ENCODE peak calls at places on chromosomes 16 and 17, in seven cellular contexts. One of them, this sample, is unnamed.

GRCh38 chr16:23952128-23953041 is 116.6 kb downstream of the PRKCB start:
- DNase-seq in tibial artery: peak; percentile 29
- DNase-seq in thoracic aorta: no peak
- DNase-seq in neural progenitor cell: peak; percentile 64
- DNase-seq in A549: no peak
- DNase-seq in left ventricle myocardium inferior: no peak
- DNase-seq in heart right ventricle: no peak
- DNase-seq in this sample: no peak

GRCh38 chr16:66342294-66342900 is 24.1 kb upstream of the CDH5 start:
- DNase-seq in thoracic aorta: no peak
- DNase-seq in heart right ventricle: no peak
- DNase-seq in neural progenitor cell: peak; percentile 79
- DNase-seq in tibial artery: no peak
- DNase-seq in left ventricle myocardium inferior: no peak
- DNase-seq in A549: peak; percentile 68
- DNase-seq in this sample: no peak

GRCh38 chr16:67055712-67056487 is 27.0 kb downstream of the CBFB start:
- DNase-seq in neural progenitor cell: no peak
- DNase-seq in A549: peak; percentile 36
- DNase-seq in thoracic aorta: no peak
- DNase-seq in tibial artery: no peak
- DNase-seq in heart right ventricle: no peak
- DNase-seq in left ventricle myocardium inferior: no peak
- DNase-seq in this sample: no peak

GRCh38 chr16:71878911-71879310 is 5.1 kb downstream of the ZNF821 start:
- DNase-seq in left ventricle myocardium inferior: no peak
- DNase-seq in A549: no peak
- DNase-seq in tibial artery: no peak
- DNase-seq in thoracic aorta: no peak
- DNase-seq in neural progenitor cell: no peak
- DNase-seq in heart right ventricle: no peak
- DNase-seq in this sample: no peak

GRCh38 chr16:78609542-78610253 is 510.2 kb downstream of the WWOX start:
- DNase-seq in left ventricle myocardium inferior: no peak
- DNase-seq in thoracic aorta: no peak
- DNase-seq in heart right ventricle: no peak
- DNase-seq in neural progenitor cell: no peak
- DNase-seq in tibial artery: no peak
- DNase-seq in A549: no peak
- DNase-seq in this sample: no peak

GRCh38 chr16:46743232-46743719 is 4.9 kb downstream of the MYLK3 start:
- DNase-seq in A549: no peak
- DNase-seq in heart right ventricle: peak; percentile 43
- DNase-seq in thoracic aorta: no peak
- DNase-seq in left ventricle myocardium inferior: peak; percentile 46
- DNase-seq in tibial artery: peak; percentile 32
- DNase-seq in neural progenitor cell: no peak
- DNase-seq in this sample: no peak

GRCh38 chr16:4508806-4509205 is 29.8 kb downstream of the CDIP1 start:
- DNase-seq in tibial artery: no peak
- DNase-seq in A549: no peak
- DNase-seq in heart right ventricle: no peak
- DNase-seq in thoracic aorta: no peak
- DNase-seq in neural progenitor cell: no peak
- DNase-seq in left ventricle myocardium inferior: no peak
- DNase-seq in this sample: no peak

GRCh38 chr17:9274119-9274445 is 252.8 kb downstream of the NTN1 start:
- DNase-seq in left ventricle myocardium inferior: no peak
- DNase-seq in neural progenitor cell: no peak
- DNase-seq in thoracic aorta: no peak
- DNase-seq in tibial artery: no peak
- DNase-seq in heart right ventricle: no peak
- DNase-seq in A549: no peak
- DNase-seq in this sample: no peak

GRCh38 chr17:29068828-29069227 is 25.9 kb downstream of the PIPOX start:
- DNase-seq in neural progenitor cell: no peak
- DNase-seq in A549: no peak
- DNase-seq in thoracic aorta: no peak
- DNase-seq in heart right ventricle: no peak
- DNase-seq in tibial artery: no peak
- DNase-seq in left ventricle myocardium inferior: no peak
- DNase-seq in this sample: no peak

GRCh38 chr16:69481901-69482341 is 57.5 kb downstream of the CYB5B start:
- DNase-seq in tibial artery: peak; percentile 93
- DNase-seq in A549: no peak
- DNase-seq in thoracic aorta: peak; percentile 49
- DNase-seq in heart right ventricle: peak; percentile 89
- DNase-seq in left ventricle myocardium inferior: peak; percentile 92
- DNase-seq in neural progenitor cell: no peak
- DNase-seq in this sample: peak; percentile 87

GRCh38 chr16:51573191-51573590 is 422.1 kb upstream of the SALL1 start:
- DNase-seq in heart right ventricle: no peak
- DNase-seq in A549: no peak
- DNase-seq in left ventricle myocardium inferior: no peak
- DNase-seq in thoracic aorta: no peak
- DNase-seq in neural progenitor cell: no peak
- DNase-seq in tibial artery: no peak
- DNase-seq in this sample: no peak

GRCh38 chr16:569445-570254 is at the start of gene PIGQ:
- DNase-seq in left ventricle myocardium inferior: peak; percentile 71
- DNase-seq in thoracic aorta: peak; percentile 52
- DNase-seq in tibial artery: peak; percentile 64
- DNase-seq in heart right ventricle: peak; percentile 73
- DNase-seq in neural progenitor cell: peak; percentile 90
- DNase-seq in A549: peak; percentile 81
- DNase-seq in this sample: peak; percentile 72

GRCh38 chr17:46968896-46969295 is 10.2 kb downstream of the RPRML start:
- DNase-seq in A549: no peak
- DNase-seq in tibial artery: no peak
- DNase-seq in thoracic aorta: no peak
- DNase-seq in left ventricle myocardium inferior: no peak
- DNase-seq in heart right ventricle: no peak
- DNase-seq in neural progenitor cell: no peak
- DNase-seq in this sample: no peak

GRCh38 chr16:85366031-85366763 is 246.9 kb upstream of the GSE1 start:
- DNase-seq in neural progenitor cell: peak; percentile 70
- DNase-seq in thoracic aorta: no peak
- DNase-seq in tibial artery: no peak
- DNase-seq in left ventricle myocardium inferior: no peak
- DNase-seq in heart right ventricle: no peak
- DNase-seq in A549: no peak
- DNase-seq in this sample: no peak

GRCh38 chr17:28726396-28726911 is 421 bp upstream of the TLCD1 start:
- DNase-seq in neural progenitor cell: peak; percentile 90
- DNase-seq in tibial artery: peak; percentile 56
- DNase-seq in thoracic aorta: no peak
- DNase-seq in A549: peak; percentile 75
- DNase-seq in heart right ventricle: peak; percentile 44
- DNase-seq in left ventricle myocardium inferior: no peak
- DNase-seq in this sample: no peak

GRCh38 chr17:70987867-70988340 is 818.6 kb downstream of the KCNJ2 start:
- DNase-seq in left ventricle myocardium inferior: no peak
- DNase-seq in tibial artery: no peak
- DNase-seq in thoracic aorta: no peak
- DNase-seq in neural progenitor cell: peak; percentile 30
- DNase-seq in heart right ventricle: no peak
- DNase-seq in A549: no peak
- DNase-seq in this sample: no peak
- H3K27ac ChIP-seq in left ventricle myocardium inferior: no peak overlapping the region
- H3K27ac ChIP-seq in tibial artery: no peak overlapping the region
- H3K27ac ChIP-seq in thoracic aorta: no peak overlapping the region
- H3K27ac ChIP-seq in neural progenitor cell: no peak overlapping the region
- H3K27ac ChIP-seq in heart right ventricle: no peak overlapping the region
- H3K27ac ChIP-seq in A549: no peak overlapping the region
- H3K27ac ChIP-seq in this sample: no peak overlapping the region

GRCh38 chr17:64084086-64084939 is 45.6 kb downstream of the ERN1 start:
- DNase-seq in thoracic aorta: no peak
- DNase-seq in A549: no peak
- DNase-seq in left ventricle myocardium inferior: no peak
- DNase-seq in neural progenitor cell: no peak
- DNase-seq in tibial artery: peak; percentile 29
- DNase-seq in heart right ventricle: no peak
- DNase-seq in this sample: no peak

GRCh38 chr17:64083093-64083492 is 46.9 kb downstream of the ERN1 start:
- DNase-seq in left ventricle myocardium inferior: no peak
- DNase-seq in heart right ventricle: no peak
- DNase-seq in thoracic aorta: no peak
- DNase-seq in neural progenitor cell: no peak
- DNase-seq in tibial artery: no peak
- DNase-seq in A549: no peak
- DNase-seq in this sample: no peak

GRCh38 chr17:64083571-64084085 is 46.3 kb downstream of the ERN1 start:
- DNase-seq in thoracic aorta: no peak
- DNase-seq in neural progenitor cell: no peak
- DNase-seq in A549: no peak
- DNase-seq in tibial artery: no peak
- DNase-seq in left ventricle myocardium inferior: no peak
- DNase-seq in heart right ventricle: no peak
- DNase-seq in this sample: no peak

GRCh38 chr17:64080174-64080618 is 49.7 kb downstream of the ERN1 start:
- DNase-seq in thoracic aorta: no peak
- DNase-seq in tibial artery: no peak
- DNase-seq in neural progenitor cell: no peak
- DNase-seq in left ventricle myocardium inferior: no peak
- DNase-seq in heart right ventricle: no peak
- DNase-seq in A549: no peak
- DNase-seq in this sample: no peak

GRCh38 chr17:64081802-64082799 is 47.8 kb downstream of the ERN1 start:
- DNase-seq in tibial artery: no peak
- DNase-seq in neural progenitor cell: no peak
- DNase-seq in left ventricle myocardium inferior: no peak
- DNase-seq in A549: peak; percentile 79
- DNase-seq in heart right ventricle: no peak
- DNase-seq in thoracic aorta: no peak
- DNase-seq in this sample: no peak
- TF ChIP-seq CTCF in tibial artery: no peak
- TF ChIP-seq CTCF in neural progenitor cell: no peak
- TF ChIP-seq CTCF in left ventricle myocardium inferior: no peak
- TF ChIP-seq CTCF in A549: no peak
- TF ChIP-seq CTCF in heart right ventricle: no peak
- TF ChIP-seq CTCF in thoracic aorta: no peak
- TF ChIP-seq CTCF in this sample: no peak

DNA sequence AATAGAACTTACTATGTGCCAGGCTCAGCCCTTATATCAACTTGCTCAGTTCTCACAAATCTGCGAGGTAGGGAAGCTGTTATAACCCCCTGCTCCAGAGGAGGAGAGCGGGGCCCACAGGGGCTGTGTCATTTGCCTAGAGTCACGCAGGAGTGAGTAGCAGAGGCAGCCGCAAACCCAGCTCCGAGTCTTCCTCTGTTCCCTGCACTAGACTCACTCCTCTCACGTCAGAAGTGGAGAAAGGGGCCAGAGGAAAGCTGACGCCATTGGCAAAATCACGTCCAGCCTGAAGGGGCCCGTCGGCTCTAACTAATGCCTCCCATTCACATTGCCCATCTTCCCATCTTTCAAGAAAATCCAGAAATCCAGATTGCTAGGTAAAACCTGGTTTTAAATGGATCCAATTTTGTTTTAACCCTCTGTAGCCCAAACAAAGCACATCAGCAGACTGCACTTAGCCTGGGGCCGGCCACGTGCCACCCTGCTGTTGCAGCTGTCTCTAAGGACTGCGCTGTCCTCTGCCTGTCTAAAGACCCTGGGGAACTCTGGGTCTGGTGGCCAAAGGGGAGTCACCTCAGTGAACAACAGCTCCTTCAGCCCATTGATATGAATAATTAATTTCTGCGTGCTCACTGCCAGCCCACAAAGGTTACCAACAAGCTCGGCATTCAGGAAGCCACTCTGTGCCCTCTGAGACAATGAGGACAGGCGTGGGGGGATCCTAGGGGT is 36.6 kb upstream of the ABR start:
- DNase-seq in tibial artery: no peak
- DNase-seq in neural progenitor cell: peak; percentile 23
- DNase-seq in A549: no peak
- DNase-seq in heart right ventricle: no peak
- DNase-seq in thoracic aorta: no peak
- DNase-seq in left ventricle myocardium inferior: no peak
- DNase-seq in this sample: no peak
- H3K4me3 ChIP-seq in tibial artery: no peak overlapping the region
- H3K4me3 ChIP-seq in neural progenitor cell: no peak overlapping the region
- H3K4me3 ChIP-seq in A549: no peak overlapping the region
- H3K4me3 ChIP-seq in heart right ventricle: no peak overlapping the region
- H3K4me3 ChIP-seq in thoracic aorta: no peak overlapping the region
- H3K4me3 ChIP-seq in left ventricle myocardium inferior: no peak overlapping the region
- H3K4me3 ChIP-seq in this sample: no peak overlapping the region

GRCh38 chr17:63530557-63531021 is 7.4 kb downstream of the KCNH6 start:
- DNase-seq in tibial artery: no peak
- DNase-seq in A549: no peak
- DNase-seq in left ventricle myocardium inferior: no peak
- DNase-seq in heart right ventricle: no peak
- DNase-seq in neural progenitor cell: no peak
- DNase-seq in thoracic aorta: no peak
- DNase-seq in this sample: no peak

GRCh38 chr17:63531022-63531965 is 8.1 kb downstream of the KCNH6 start:
- DNase-seq in left ventricle myocardium inferior: no peak
- DNase-seq in heart right ventricle: no peak
- DNase-seq in A549: no peak
- DNase-seq in thoracic aorta: no peak
- DNase-seq in tibial artery: no peak
- DNase-seq in neural progenitor cell: no peak
- DNase-seq in this sample: no peak

GRCh38 chr17:63526861-63527260 is 3.7 kb downstream of the KCNH6 start:
- DNase-seq in thoracic aorta: no peak
- DNase-seq in A549: no peak
- DNase-seq in heart right ventricle: no peak
- DNase-seq in neural progenitor cell: no peak
- DNase-seq in left ventricle myocardium inferior: no peak
- DNase-seq in tibial artery: no peak
- DNase-seq in this sample: no peak

GRCh38 chr17:63528183-63528582 is 5.0 kb downstream of the KCNH6 start:
- DNase-seq in heart right ventricle: no peak
- DNase-seq in left ventricle myocardium inferior: no peak
- DNase-seq in neural progenitor cell: no peak
- DNase-seq in thoracic aorta: no peak
- DNase-seq in tibial artery: no peak
- DNase-seq in A549: no peak
- DNase-seq in this sample: no peak

DNA sequence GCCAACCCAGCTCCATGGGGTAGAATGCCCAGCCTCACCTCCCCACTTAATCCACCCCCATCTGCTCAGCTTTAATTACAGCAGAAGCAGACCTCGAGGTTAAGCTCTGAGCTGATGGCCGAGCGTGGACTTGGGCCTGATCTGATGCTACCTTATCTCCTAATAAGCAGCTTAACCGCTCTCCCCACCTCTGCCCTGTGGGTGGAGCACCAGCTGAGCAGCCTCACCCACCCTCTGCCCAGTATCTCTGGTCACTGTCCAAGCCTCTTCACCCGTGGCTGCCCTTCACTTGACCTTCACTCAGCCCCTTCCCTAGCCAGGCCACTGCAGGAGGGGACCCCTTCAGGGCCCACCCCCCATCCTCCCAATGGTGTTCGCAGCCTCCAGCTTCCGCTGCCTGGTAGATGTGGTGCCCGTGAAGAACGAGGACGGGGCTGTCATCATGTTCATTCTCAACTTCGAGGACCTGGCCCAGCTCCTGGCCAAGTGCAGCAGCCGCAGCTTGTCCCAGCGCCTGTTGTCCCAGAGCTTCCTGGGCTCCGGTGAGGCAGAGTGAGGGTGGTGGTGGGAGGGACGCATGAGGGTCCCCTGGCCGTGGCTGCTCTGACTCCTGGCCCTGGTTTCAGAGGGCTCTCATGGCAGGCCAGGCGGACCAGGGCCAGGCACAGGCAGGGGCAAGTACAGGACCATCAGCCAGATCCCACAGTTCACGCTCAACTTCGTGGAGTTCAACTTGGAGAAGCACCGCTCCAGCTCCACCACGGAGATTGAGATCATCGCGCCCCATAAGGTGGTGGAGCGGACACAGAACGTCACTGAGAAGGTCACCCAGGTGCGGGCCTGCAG is 6.8 kb downstream of the KCNH6 start:
- DNase-seq in neural progenitor cell: no peak
- DNase-seq in heart right ventricle: no peak
- DNase-seq in A549: no peak
- DNase-seq in thoracic aorta: no peak
- DNase-seq in left ventricle myocardium inferior: no peak
- DNase-seq in tibial artery: no peak
- DNase-seq in this sample: no peak
- H3K27ac ChIP-seq in neural progenitor cell: no peak overlapping the region
- H3K27ac ChIP-seq in heart right ventricle: no peak overlapping the region
- H3K27ac ChIP-seq in A549: no peak overlapping the region
- H3K27ac ChIP-seq in thoracic aorta: no peak overlapping the region
- H3K27ac ChIP-seq in left ventricle myocardium inferior: no peak overlapping the region
- H3K27ac ChIP-seq in tibial artery: no peak overlapping the region
- H3K27ac ChIP-seq in this sample: no peak overlapping the region

This sample was measured in right atrium auricular region.